ENCODE peak calls at places on chromosomes 7 and 10, in seven cellular contexts. T is cardiac fibroblast; Z is Calu3; H is astrocyte of the spinal cord; O is CD4-positive, alpha-beta T cell; C is fibroblast of lung; D is heart left ventricle. U is an unnamed sample.

GRCh38 chr10:133124357-133125211 is 35.4 kb upstream of the KNDC1 start:
- DNase-seq in Z (peak), C (peak), O (no peak), D (peak), H (no peak), T (peak), U (no peak)

GRCh38 chr10:72981882-72982529 is 27.4 kb upstream of the PLA2G12B start:
- DNase-seq in D (peak), T (peak), H (no peak), Z (no peak), O (no peak), C (no peak), U (no peak)

GRCh38 chr7:23105086-23105643 is 420 bp upstream of the KLHL7 start:
- DNase-seq in O (no peak), Z (no peak), D (no peak), H (no peak), T (no peak), C (no peak), U (no peak)

GRCh38 chr10:112250555-112250954 is 32.6 kb upstream of the TECTB start:
- DNase-seq in O (no peak), Z (no peak), H (no peak), T (peak), D (no peak), C (peak), U (no peak)

GRCh38 chr10:4141471-4141870 is 356.5 kb upstream of the KLF6 start:
- DNase-seq in C (peak), H (peak), D (no peak), Z (no peak), T (peak), O (no peak), U (no peak)

GRCh38 chr7:51645298-51645697 is 328.7 kb upstream of the COBL start:
- DNase-seq in O (no peak), D (no peak), T (no peak), H (peak), C (peak), Z (no peak), U (no peak)

GRCh38 chr10:58637372-58637771 is 124.7 kb downstream of the BICC1 start:
- DNase-seq in C (peak), T (peak), Z (peak), H (peak), O (no peak), D (no peak), U (peak)

GRCh38 chr10:128711776-128712175 is 585.6 kb upstream of the MKI67 start:
- DNase-seq in C (no peak), Z (no peak), H (no peak), D (no peak), O (no peak), T (no peak), U (no peak)

GRCh38 chr10:50152792-50153272 is 85.1 kb downstream of the WASHC2A start:
- DNase-seq in C (no peak), Z (no peak), O (no peak), H (no peak), T (no peak), D (no peak), U (no peak)

GRCh38 chr10:17115683-17116082 is 13.9 kb downstream of the CUBN start:
- DNase-seq in C (peak), O (no peak), Z (peak), D (no peak), T (peak), H (no peak), U (no peak)
- TF ChIP-seq CTCF in C (no peak), O (no peak), Z (no peak), D (no peak), T (no peak), H (peak), U (no peak)

GRCh38 chr10:27359792-27360320 is 119.3 kb upstream of the ACBD5 start:
- DNase-seq in C (no peak), H (no peak), O (no peak), Z (no peak), T (peak), D (no peak), U (no peak)

GRCh38 chr10:27360581-27361172 is 120.1 kb upstream of the ACBD5 start:
- DNase-seq in C (peak), O (peak), D (peak), T (peak), H (peak), Z (peak), U (peak)

GRCh38 chr10:27356738-27357137 is 116.1 kb upstream of the ACBD5 start:
- DNase-seq in C (no peak), Z (no peak), D (no peak), H (no peak), O (no peak), T (no peak), U (no peak)

GRCh38 chr10:27355918-27356573 is 115.4 kb upstream of the ACBD5 start:
- DNase-seq in D (no peak), H (no peak), Z (peak), C (no peak), O (no peak), T (no peak), U (no peak)
- TF ChIP-seq CTCF in D (no peak), H (no peak), Z (no peak), C (no peak), O (no peak), T (peak), U (no peak)

GRCh38 chr10:87053121-87053520 is 33.0 kb downstream of the FAM25A start:
- DNase-seq in O (no peak), D (peak), C (no peak), H (no peak), Z (no peak), T (no peak), U (no peak)

GRCh38 chr10:87053577-87054181 is 33.6 kb downstream of the FAM25A start:
- DNase-seq in T (no peak), D (no peak), H (no peak), Z (no peak), C (no peak), O (no peak), U (no peak)

GRCh38 chr10:87059401-87059800 is 35.2 kb downstream of the GLUD1 start:
- DNase-seq in O (no peak), D (no peak), C (no peak), Z (no peak), T (no peak), H (no peak), U (no peak)

GRCh38 chr10:87058171-87058570 is 36.5 kb downstream of the GLUD1 start:
- DNase-seq in O (no peak), Z (no peak), H (peak), D (no peak), T (no peak), C (no peak), U (no peak)

DNA sequence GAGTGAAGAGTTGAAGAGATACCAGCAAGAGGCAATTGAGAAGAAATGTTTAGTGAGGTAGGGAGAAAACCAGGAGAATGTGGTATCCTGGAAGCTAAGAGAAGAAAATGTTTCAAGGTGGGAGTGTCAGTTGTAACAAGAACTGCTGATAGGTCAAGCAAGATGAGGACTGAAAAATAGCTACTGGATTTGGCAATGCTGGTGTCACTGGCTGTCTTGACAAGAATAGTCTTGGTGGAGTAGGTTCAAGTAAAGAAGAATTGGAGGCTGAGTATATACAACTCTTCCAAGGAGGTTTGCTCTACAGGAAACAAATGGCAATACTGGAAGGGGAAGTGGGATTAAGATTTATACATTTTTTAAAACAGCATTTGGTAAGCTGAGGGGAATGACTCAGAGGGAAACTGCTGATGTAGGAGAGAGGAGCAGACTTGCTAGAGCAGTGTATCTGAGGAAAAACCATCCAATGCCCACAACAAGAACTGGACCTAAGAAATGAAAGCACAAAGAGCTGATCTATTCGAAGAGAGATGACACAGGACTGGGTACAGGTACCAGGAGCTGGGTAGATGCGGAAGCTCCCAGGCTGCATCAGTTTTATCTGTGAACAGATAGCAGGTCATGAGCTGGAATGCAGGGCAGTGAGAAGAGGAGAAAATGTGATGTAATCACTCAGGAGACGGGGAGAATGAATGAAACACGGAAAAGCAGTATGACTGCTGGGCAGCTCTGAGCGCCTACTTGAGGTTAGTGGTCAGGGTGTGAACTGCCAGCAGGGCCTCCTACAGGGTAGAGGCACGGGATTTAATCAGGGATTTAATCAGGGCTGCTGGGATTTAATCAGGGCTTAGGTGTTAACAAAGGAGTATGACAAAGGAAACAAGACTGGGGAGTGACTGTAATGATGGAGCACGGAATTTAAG is 34.5 kb downstream of the FAM25A start:
- DNase-seq in H (peak), O (no peak), C (peak), Z (no peak), D (no peak), T (peak), U (peak)
- TF ChIP-seq CTCF in H (peak), O (no peak), C (no peak), Z (no peak), D (no peak), T (peak), U (peak)

DNA sequence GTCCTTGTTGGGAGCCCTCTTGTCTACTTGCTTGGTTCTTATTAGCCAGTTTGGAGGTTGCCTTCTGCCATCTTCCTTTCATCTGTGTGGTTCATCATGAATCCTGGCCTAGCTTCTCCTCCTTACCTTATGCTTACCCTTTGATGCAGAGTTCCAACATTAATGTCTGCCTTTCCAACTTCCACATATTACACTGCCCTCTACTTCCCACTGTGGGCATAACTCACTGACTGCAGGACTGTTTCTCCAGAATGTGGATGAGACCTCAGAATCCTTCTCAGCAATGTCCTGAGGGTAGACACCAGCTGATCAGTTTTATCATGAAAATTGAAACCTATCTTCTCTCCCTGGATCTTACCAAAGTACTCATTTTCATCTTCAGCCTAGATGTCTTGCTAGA is 491.0 kb downstream of the LRMDA start:
- DNase-seq in Z (no peak), H (no peak), O (no peak), D (no peak), C (peak), T (peak), U (no peak)
- TF ChIP-seq CTCF in Z (no peak), H (peak), O (no peak), D (peak), C (no peak), T (peak), U (peak)

GRCh38 chr10:83050815-83051214 is 1088.5 kb upstream of the GHITM start:
- DNase-seq in T (no peak), H (no peak), O (no peak), C (no peak), D (no peak), Z (no peak), U (no peak)
- TF ChIP-seq CTCF in T (no peak), H (no peak), O (no peak), C (no peak), D (no peak), Z (no peak), U (no peak)